ENCODE peak calls at places on chromosome 6, in eight cellular contexts. G is lower leg skin, A is OCI-LY7, Q is astrocyte of the spinal cord, M is HFFc6, S is left lung, E is IMR-90, V is HepG2. I is an unnamed sample.

GRCh38 chr6:53852805-53853204 is 58.0 kb downstream of the LRRC1 start:
- DNase-seq in G (no peak), A (no peak), Q (no peak), M (no peak), S (no peak), E (no peak), V (no peak), I (no peak)

GRCh38 chr6:44073612-44074382 is 53.5 kb downstream of the MRPL14 start:
- DNase-seq in G (no peak), A (peak; percentile 57), Q (no peak), M (no peak), S (no peak), E (no peak), V (no peak), I (no peak)

GRCh38 chr6:161434921-161435411 is 161.1 kb upstream of the AGPAT4 start:
- DNase-seq in G (no peak), A (no peak), Q (peak; percentile 98), M (peak; percentile 62), S (no peak), E (peak; percentile 95), V (no peak), I (no peak)

GRCh38 chr6:134278000-134278399 is 39.9 kb downstream of the SGK1 start:
- DNase-seq in G (no peak), A (no peak), Q (no peak), M (no peak), S (no peak), E (no peak), V (no peak), I (no peak)

GRCh38 chr6:24495516-24495847 is 713 bp downstream of the ALDH5A1 start:
- DNase-seq in G (peak; percentile 86), A (peak; percentile 92), Q (peak; percentile 29), M (no peak), S (peak; percentile 76), E (peak; percentile 14), V (peak; percentile 84), I (no peak)

GRCh38 chr6:28910901-28911680 is 12.7 kb downstream of the TRIM27 start:
- DNase-seq in G (no peak), A (no peak), Q (no peak), M (no peak), S (no peak), E (no peak), V (no peak), I (no peak)

GRCh38 chr6:41036601-41037000 is 2.4 kb downstream of the UNC5CL start:
- DNase-seq in G (no peak), A (no peak), Q (no peak), M (no peak), S (no peak), E (no peak), V (no peak), I (no peak)

GRCh38 chr6:1729752-1730140 is 120.0 kb downstream of the FOXC1 start:
- DNase-seq in G (no peak), A (no peak), Q (no peak), M (no peak), S (no peak), E (no peak), V (no peak), I (no peak)

GRCh38 chr6:132730560-132730959 is 16.7 kb upstream of the VNN1 start:
- DNase-seq in G (no peak), A (no peak), Q (peak; percentile 57), M (peak; percentile 77), S (no peak), E (peak; percentile 94), V (no peak), I (no peak)

GRCh38 chr6:6646384-6646783 is 57.9 kb downstream of the LY86 start:
- DNase-seq in G (no peak), A (no peak), Q (no peak), M (no peak), S (no peak), E (no peak), V (no peak), I (no peak)

GRCh38 chr6:6645266-6645917 is 56.9 kb downstream of the LY86 start:
- DNase-seq in G (no peak), A (no peak), Q (no peak), M (no peak), S (no peak), E (no peak), V (no peak), I (no peak)

GRCh38 chr6:6648659-6649343 is 60.3 kb downstream of the LY86 start:
- DNase-seq in G (no peak), A (no peak), Q (no peak), M (no peak), S (no peak), E (no peak), V (no peak), I (no peak)

GRCh38 chr6:6649824-6650349 is 61.4 kb downstream of the LY86 start:
- DNase-seq in G (no peak), A (no peak), Q (no peak), M (no peak), S (no peak), E (no peak), V (no peak), I (no peak)

DNA sequence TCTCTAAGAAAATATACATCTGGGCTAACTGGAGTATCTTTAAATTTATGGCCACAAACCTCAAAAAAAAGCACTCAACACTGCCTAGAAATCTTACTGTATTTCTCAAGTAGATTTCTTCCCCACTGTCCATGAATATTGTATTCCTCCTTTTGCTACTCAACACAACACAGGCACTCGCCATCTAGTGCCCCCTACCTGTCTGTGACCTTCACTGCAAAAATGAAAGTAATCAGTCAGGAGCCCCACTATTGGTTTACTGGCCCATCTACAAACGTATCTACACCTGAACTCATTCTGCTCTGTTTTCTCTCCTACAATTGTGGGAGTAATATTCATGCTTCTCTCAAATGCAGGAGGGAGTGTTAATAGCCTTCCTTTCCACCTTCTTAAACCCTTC is 58.3 kb downstream of the LY86 start:
- DNase-seq in G (no peak), A (peak; percentile 11), Q (no peak), M (no peak), S (no peak), E (no peak), V (no peak), I (no peak)
- TF ChIP-seq CTCF in G (no peak), A (peak; percentile 66), Q (no peak), M (no peak), S (no peak), E (no peak), V (no peak), I (no peak)

GRCh38 chr6:126038234-126038633 is 51.9 kb downstream of the TRMT11 start:
- DNase-seq in G (no peak), A (no peak), Q (no peak), M (no peak), S (no peak), E (no peak), V (no peak), I (no peak)

GRCh38 chr6:126041516-126042447 is 55.4 kb downstream of the TRMT11 start:
- DNase-seq in G (no peak), A (no peak), Q (peak; percentile 32), M (no peak), S (no peak), E (peak; percentile 62), V (no peak), I (no peak)

GRCh38 chr6:126039284-126039683 is 52.9 kb downstream of the TRMT11 start:
- DNase-seq in G (no peak), A (no peak), Q (peak; percentile 80), M (peak; percentile 30), S (no peak), E (peak; percentile 49), V (no peak), I (no peak)

GRCh38 chr6:126040394-126040793 is 54.1 kb downstream of the TRMT11 start:
- DNase-seq in G (no peak), A (no peak), Q (no peak), M (no peak), S (no peak), E (no peak), V (no peak), I (no peak)

DNA sequence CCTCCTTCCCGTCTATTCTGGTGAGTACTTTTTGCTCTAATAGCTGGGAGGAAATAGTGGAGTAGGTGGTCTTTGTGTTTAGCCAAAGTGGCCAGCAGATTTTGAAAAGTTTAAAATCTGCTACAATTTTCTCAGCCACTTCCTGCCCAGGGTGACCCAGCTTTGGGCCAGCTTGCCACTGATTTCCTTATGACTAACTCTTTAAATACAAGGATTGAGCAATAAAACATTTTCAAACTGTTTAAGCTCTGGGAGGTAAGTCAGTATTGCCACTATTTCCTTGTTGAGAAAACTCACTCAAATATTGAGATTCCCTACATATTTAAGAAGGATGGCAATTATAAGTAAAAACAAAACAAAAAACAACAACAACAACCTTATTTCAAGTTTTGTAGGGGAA is 54.5 kb downstream of the TRMT11 start:
- DNase-seq in G (no peak), A (no peak), Q (peak; percentile 81), M (peak; percentile 60), S (no peak), E (peak; percentile 78), V (peak; percentile 24), I (no peak)
- TF ChIP-seq CTCF in G (no peak), A (no peak), Q (no peak), M (no peak), S (no peak), E (no peak), V (no peak), I (no peak)

GRCh38 chr6:118914598-118914997 is 20.4 kb downstream of the MCM9 start:
- DNase-seq in G (no peak), A (no peak), Q (no peak), M (no peak), S (no peak), E (no peak), V (no peak), I (no peak)

GRCh38 chr6:118912646-118913045 is 18.7 kb downstream of the ASF1A start:
- DNase-seq in G (no peak), A (no peak), Q (no peak), M (no peak), S (no peak), E (no peak), V (no peak), I (no peak)

GRCh38 chr6:118917550-118918321 is 17.2 kb downstream of the MCM9 start:
- DNase-seq in G (no peak), A (no peak), Q (no peak), M (peak; percentile 6), S (no peak), E (peak; percentile 39), V (no peak), I (no peak)

GRCh38 chr6:118908441-118908840 is 14.5 kb downstream of the ASF1A start:
- DNase-seq in G (no peak), A (no peak), Q (peak; percentile 11), M (no peak), S (no peak), E (peak; percentile 30), V (no peak), I (no peak)

DNA sequence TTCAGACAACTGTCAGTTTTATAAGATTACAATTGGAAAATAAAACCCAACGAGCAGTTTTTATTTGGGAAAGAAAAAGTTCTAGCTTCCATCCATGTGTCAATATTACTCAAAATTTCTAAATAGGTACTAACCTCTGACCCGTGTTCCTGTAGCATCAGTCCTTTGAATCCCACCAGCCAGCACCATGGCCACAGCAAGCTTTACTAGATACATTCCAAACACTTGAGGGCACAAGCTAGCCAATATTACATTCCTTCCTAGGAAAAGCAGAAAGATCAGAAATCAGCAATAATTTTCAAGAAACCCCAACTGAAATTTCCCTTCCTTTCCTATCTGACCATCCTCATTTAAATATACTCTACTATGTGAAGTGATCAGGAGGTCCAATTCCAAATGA is 19.2 kb downstream of the ASF1A start:
- DNase-seq in G (no peak), A (no peak), Q (no peak), M (no peak), S (no peak), E (no peak), V (no peak), I (no peak)
- TF ChIP-seq CTCF in G (no peak), A (no peak), Q (no peak), M (no peak), S (no peak), E (peak; percentile 10), V (no peak), I (no peak)

GRCh38 chr6:49570474-49571079 is 20.1 kb downstream of the C6orf141 start:
- DNase-seq in G (no peak), A (no peak), Q (peak; percentile 10), M (peak; percentile 2), S (no peak), E (peak; percentile 1), V (peak; percentile 37), I (no peak)
- TF ChIP-seq CTCF in G (no peak), A (no peak), Q (peak; percentile 11), M (peak; percentile 50), S (no peak), E (peak; percentile 2), V (peak; percentile 14), I (no peak)

I was measured in activated B cell treated with CpG ODN at 0.5 μM for 24 hours.